ENCODE peak calls at places on chromosome 22, in seven cellular contexts. One of them, this sample, is unnamed.

GRCh38 chr22:23532756-23533155 is 47.3 kb downstream of the IGLL1 start:
- DNase-seq in hepatocyte: no peak
- DNase-seq in B cell: no peak
- DNase-seq in right lobe of liver: peak; percentile 31
- DNase-seq in fibroblast of mammary gland: no peak
- DNase-seq in CD4-positive, alpha-beta T cell: no peak
- DNase-seq in upper lobe of right lung: peak; percentile 29
- DNase-seq in this sample: no peak

GRCh38 chr22:41237036-41237706 is 3.6 kb downstream of the CHADL start:
- DNase-seq in hepatocyte: no peak
- DNase-seq in B cell: no peak
- DNase-seq in fibroblast of mammary gland: no peak
- DNase-seq in upper lobe of right lung: no peak
- DNase-seq in right lobe of liver: no peak
- DNase-seq in CD4-positive, alpha-beta T cell: no peak
- DNase-seq in this sample: no peak

GRCh38 chr22:30969532-30970355 is 679 bp downstream of the TUG1 start:
- DNase-seq in right lobe of liver: peak; percentile 61
- DNase-seq in upper lobe of right lung: no peak
- DNase-seq in hepatocyte: peak; percentile 65
- DNase-seq in fibroblast of mammary gland: peak; percentile 44
- DNase-seq in B cell: no peak
- DNase-seq in CD4-positive, alpha-beta T cell: peak; percentile 30
- DNase-seq in this sample: peak; percentile 45

GRCh38 chr22:22508274-22509176 is at the start of gene ZNF280B:
- DNase-seq in CD4-positive, alpha-beta T cell: peak; percentile 79
- DNase-seq in fibroblast of mammary gland: peak; percentile 79
- DNase-seq in hepatocyte: peak; percentile 94
- DNase-seq in B cell: peak; percentile 93
- DNase-seq in upper lobe of right lung: peak; percentile 85
- DNase-seq in right lobe of liver: peak; percentile 64
- DNase-seq in this sample: peak; percentile 84

GRCh38 chr22:44045171-44045570 is 21.1 kb downstream of the PARVB start:
- DNase-seq in fibroblast of mammary gland: peak; percentile 40
- DNase-seq in CD4-positive, alpha-beta T cell: no peak
- DNase-seq in right lobe of liver: no peak
- DNase-seq in hepatocyte: no peak
- DNase-seq in upper lobe of right lung: no peak
- DNase-seq in B cell: no peak
- DNase-seq in this sample: no peak

GRCh38 chr22:44378380-44378779 is 65.6 kb upstream of the SHISAL1 start:
- DNase-seq in B cell: no peak
- DNase-seq in right lobe of liver: no peak
- DNase-seq in CD4-positive, alpha-beta T cell: no peak
- DNase-seq in fibroblast of mammary gland: no peak
- DNase-seq in upper lobe of right lung: no peak
- DNase-seq in hepatocyte: no peak
- DNase-seq in this sample: no peak

GRCh38 chr22:24088796-24089195 is 77.7 kb downstream of the CABIN1 start:
- DNase-seq in upper lobe of right lung: peak; percentile 4
- DNase-seq in CD4-positive, alpha-beta T cell: no peak
- DNase-seq in hepatocyte: no peak
- DNase-seq in B cell: no peak
- DNase-seq in right lobe of liver: no peak
- DNase-seq in fibroblast of mammary gland: no peak
- DNase-seq in this sample: no peak

GRCh38 chr22:49930596-49931412 is 12.4 kb downstream of the CRELD2 start:
- DNase-seq in right lobe of liver: peak; percentile 74
- DNase-seq in hepatocyte: peak; percentile 81
- DNase-seq in B cell: peak; percentile 84
- DNase-seq in fibroblast of mammary gland: peak; percentile 58
- DNase-seq in upper lobe of right lung: peak; percentile 79
- DNase-seq in CD4-positive, alpha-beta T cell: peak; percentile 51
- DNase-seq in this sample: peak; percentile 91

GRCh38 chr22:41009222-41009948 is 58.2 kb downstream of the RBX1 start:
- DNase-seq in right lobe of liver: no peak
- DNase-seq in CD4-positive, alpha-beta T cell: no peak
- DNase-seq in fibroblast of mammary gland: peak; percentile 97
- DNase-seq in hepatocyte: no peak
- DNase-seq in upper lobe of right lung: peak; percentile 68
- DNase-seq in B cell: no peak
- DNase-seq in this sample: no peak

GRCh38 chr22:26669060-26669481 is 11.7 kb downstream of the MIAT start:
- DNase-seq in B cell: no peak
- DNase-seq in CD4-positive, alpha-beta T cell: no peak
- DNase-seq in fibroblast of mammary gland: peak; percentile 40
- DNase-seq in hepatocyte: peak; percentile 46
- DNase-seq in upper lobe of right lung: no peak
- DNase-seq in right lobe of liver: no peak
- DNase-seq in this sample: peak; percentile 67

GRCh38 chr22:19565921-19566598 is 41.9 kb upstream of the CLDN5 start:
- DNase-seq in B cell: no peak
- DNase-seq in upper lobe of right lung: no peak
- DNase-seq in fibroblast of mammary gland: no peak
- DNase-seq in hepatocyte: no peak
- DNase-seq in CD4-positive, alpha-beta T cell: no peak
- DNase-seq in right lobe of liver: no peak
- DNase-seq in this sample: no peak

GRCh38 chr22:30324008-30324730 is 2.6 kb downstream of the TBC1D10A start:
- DNase-seq in fibroblast of mammary gland: peak; percentile 37
- DNase-seq in right lobe of liver: peak; percentile 47
- DNase-seq in CD4-positive, alpha-beta T cell: peak; percentile 37
- DNase-seq in hepatocyte: no peak
- DNase-seq in B cell: no peak
- DNase-seq in upper lobe of right lung: no peak
- DNase-seq in this sample: no peak

GRCh38 chr22:39306456-39307361 is 12.7 kb downstream of the RPL3 start:
- DNase-seq in B cell: peak; percentile 52
- DNase-seq in right lobe of liver: no peak
- DNase-seq in upper lobe of right lung: no peak
- DNase-seq in CD4-positive, alpha-beta T cell: peak; percentile 46
- DNase-seq in fibroblast of mammary gland: no peak
- DNase-seq in hepatocyte: no peak
- DNase-seq in this sample: peak; percentile 62

GRCh38 chr22:39309881-39310714 is 9.3 kb downstream of the RPL3 start:
- DNase-seq in upper lobe of right lung: no peak
- DNase-seq in hepatocyte: no peak
- DNase-seq in right lobe of liver: no peak
- DNase-seq in B cell: no peak
- DNase-seq in CD4-positive, alpha-beta T cell: no peak
- DNase-seq in fibroblast of mammary gland: peak; percentile 71
- DNase-seq in this sample: no peak

GRCh38 chr22:39309364-39309861 is 10.0 kb downstream of the RPL3 start:
- DNase-seq in B cell: no peak
- DNase-seq in fibroblast of mammary gland: no peak
- DNase-seq in right lobe of liver: no peak
- DNase-seq in CD4-positive, alpha-beta T cell: no peak
- DNase-seq in hepatocyte: no peak
- DNase-seq in upper lobe of right lung: no peak
- DNase-seq in this sample: peak; percentile 57

GRCh38 chr22:39311592-39312400 is 7.6 kb downstream of the RPL3 start:
- DNase-seq in CD4-positive, alpha-beta T cell: no peak
- DNase-seq in fibroblast of mammary gland: no peak
- DNase-seq in right lobe of liver: no peak
- DNase-seq in upper lobe of right lung: no peak
- DNase-seq in hepatocyte: no peak
- DNase-seq in B cell: no peak
- DNase-seq in this sample: no peak

DNA sequence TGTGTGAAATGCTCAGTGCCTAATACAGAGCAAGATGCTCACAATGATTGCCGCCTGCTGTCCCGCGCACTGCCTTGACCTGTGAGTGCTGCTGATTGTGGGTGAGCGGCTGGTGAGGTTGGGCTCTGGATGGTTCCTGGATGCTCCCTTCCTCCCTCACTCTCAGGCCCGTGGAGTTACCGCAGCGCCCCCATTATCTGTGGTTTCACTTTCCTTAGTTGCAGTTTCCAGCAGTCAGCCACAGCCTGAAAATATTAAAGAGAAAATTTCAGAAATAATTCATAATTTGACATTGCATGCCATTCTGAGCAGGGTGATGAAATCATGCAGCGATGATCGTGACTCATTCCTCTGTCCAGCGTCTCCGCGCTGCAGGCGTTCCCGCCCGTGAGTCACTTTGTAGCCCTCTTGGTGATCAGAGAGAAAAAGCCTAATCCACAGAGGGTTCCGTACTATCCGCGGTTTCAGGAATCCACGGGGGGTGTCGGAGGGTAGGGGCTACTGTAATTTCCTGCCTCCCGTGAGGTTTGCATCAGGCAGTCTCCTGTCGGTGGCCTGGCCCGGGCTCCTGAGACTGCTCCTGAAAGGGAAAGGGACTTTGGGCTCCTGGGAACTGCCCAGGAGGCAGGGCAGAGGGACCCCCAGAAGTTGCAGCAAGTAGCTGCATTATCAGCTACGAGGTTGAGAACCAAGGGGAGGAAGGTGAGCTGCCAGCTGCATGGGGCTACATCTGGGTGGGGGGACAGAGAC is 10.6 kb downstream of the RPL3 start:
- DNase-seq in upper lobe of right lung: no peak
- DNase-seq in hepatocyte: peak; percentile 83
- DNase-seq in right lobe of liver: no peak
- DNase-seq in fibroblast of mammary gland: peak; percentile 90
- DNase-seq in B cell: no peak
- DNase-seq in CD4-positive, alpha-beta T cell: no peak
- DNase-seq in this sample: peak; percentile 79
- TF ChIP-seq CTCF in upper lobe of right lung: peak; percentile 7
- TF ChIP-seq CTCF in hepatocyte: no peak
- TF ChIP-seq CTCF in right lobe of liver: no peak
- TF ChIP-seq CTCF in fibroblast of mammary gland: peak; percentile 1
- TF ChIP-seq CTCF in B cell: no peak
- TF ChIP-seq CTCF in CD4-positive, alpha-beta T cell: no peak
- TF ChIP-seq CTCF in this sample: no peak

DNA sequence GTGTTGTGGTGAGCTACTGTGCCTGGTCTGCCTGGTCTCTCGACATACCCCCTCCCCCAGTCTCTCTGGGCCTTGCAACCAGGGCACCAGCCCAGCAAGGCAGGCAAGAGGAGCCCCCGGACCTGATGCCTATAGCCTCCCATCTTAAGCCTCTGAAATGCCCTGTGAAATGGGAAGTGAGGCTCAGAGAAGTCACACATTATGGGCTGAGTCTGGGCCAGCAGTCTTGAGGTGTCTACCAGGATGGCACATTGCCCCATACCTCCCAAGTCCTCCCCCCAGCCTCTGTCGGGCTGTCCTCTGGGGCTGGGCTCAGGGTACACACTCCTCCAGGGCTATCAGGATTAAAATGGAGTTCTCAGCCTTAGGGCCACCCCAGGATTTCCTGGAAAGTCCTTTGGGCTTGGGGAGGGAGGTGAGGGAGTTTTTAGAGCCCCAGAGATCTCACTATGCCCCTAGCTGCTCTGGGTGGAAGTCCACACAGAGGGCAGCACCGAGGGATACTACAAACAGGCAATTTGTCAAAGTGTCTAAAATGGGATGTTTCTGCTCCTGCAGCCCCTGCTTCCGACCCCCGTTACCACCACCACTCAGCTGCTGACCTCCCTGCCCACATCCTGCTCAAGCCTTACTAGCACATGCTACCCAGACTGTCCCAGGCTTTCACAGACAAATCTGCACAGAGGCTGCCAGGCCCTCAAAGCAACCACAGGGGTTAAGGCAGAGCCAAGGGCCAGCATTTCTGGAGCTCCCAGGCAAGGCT is 3.1 kb upstream of the SH3BP1 start:
- DNase-seq in right lobe of liver: no peak
- DNase-seq in B cell: no peak
- DNase-seq in CD4-positive, alpha-beta T cell: no peak
- DNase-seq in hepatocyte: no peak
- DNase-seq in fibroblast of mammary gland: peak; percentile 92
- DNase-seq in upper lobe of right lung: no peak
- DNase-seq in this sample: no peak
- TF ChIP-seq CTCF in right lobe of liver: no peak
- TF ChIP-seq CTCF in B cell: no peak
- TF ChIP-seq CTCF in CD4-positive, alpha-beta T cell: no peak
- TF ChIP-seq CTCF in hepatocyte: no peak
- TF ChIP-seq CTCF in fibroblast of mammary gland: peak; percentile 53
- TF ChIP-seq CTCF in upper lobe of right lung: no peak
- TF ChIP-seq CTCF in this sample: no peak

GRCh38 chr22:17368144-17368726 is 1.0 kb upstream of the CECR2 start:
- DNase-seq in fibroblast of mammary gland: no peak
- DNase-seq in right lobe of liver: no peak
- DNase-seq in hepatocyte: no peak
- DNase-seq in B cell: peak; percentile 22
- DNase-seq in upper lobe of right lung: no peak
- DNase-seq in CD4-positive, alpha-beta T cell: no peak
- DNase-seq in this sample: no peak

GRCh38 chr22:17366329-17366728 is 2.9 kb upstream of the CECR2 start:
- DNase-seq in fibroblast of mammary gland: no peak
- DNase-seq in upper lobe of right lung: no peak
- DNase-seq in hepatocyte: no peak
- DNase-seq in CD4-positive, alpha-beta T cell: no peak
- DNase-seq in B cell: no peak
- DNase-seq in right lobe of liver: no peak
- DNase-seq in this sample: no peak

GRCh38 chr22:17369553-17370035 is 334 bp downstream of the CECR2 start:
- DNase-seq in fibroblast of mammary gland: no peak
- DNase-seq in right lobe of liver: peak; percentile 77
- DNase-seq in hepatocyte: peak; percentile 75
- DNase-seq in CD4-positive, alpha-beta T cell: no peak
- DNase-seq in B cell: peak; percentile 64
- DNase-seq in upper lobe of right lung: peak; percentile 82
- DNase-seq in this sample: no peak

GRCh38 chr22:17368727-17369552 is at the start of gene CECR2:
- DNase-seq in hepatocyte: peak; percentile 78
- DNase-seq in upper lobe of right lung: peak; percentile 86
- DNase-seq in right lobe of liver: peak; percentile 82
- DNase-seq in fibroblast of mammary gland: no peak
- DNase-seq in B cell: peak; percentile 50
- DNase-seq in CD4-positive, alpha-beta T cell: no peak
- DNase-seq in this sample: no peak

DNA sequence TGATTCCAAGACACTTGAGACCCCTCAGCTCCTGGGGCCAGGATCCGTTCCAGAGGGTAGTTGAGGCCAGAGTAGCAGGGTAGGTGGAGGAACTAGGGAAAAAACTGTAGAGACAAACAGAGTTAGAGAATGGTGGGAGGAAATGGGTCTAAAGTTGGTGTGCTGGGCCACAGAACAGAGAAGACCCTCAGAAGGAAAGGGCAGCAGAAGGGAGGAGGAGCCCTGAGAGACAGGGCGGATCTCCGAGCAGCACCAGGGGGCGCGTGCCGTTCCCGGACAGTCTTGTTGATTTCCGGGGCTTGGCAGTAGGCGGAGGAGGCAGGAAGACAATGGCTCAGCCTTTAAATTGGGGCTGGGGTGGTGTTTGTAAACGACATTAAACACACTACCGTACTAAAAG is 2.4 kb upstream of the CECR2 start:
- DNase-seq in B cell: peak; percentile 43
- DNase-seq in right lobe of liver: no peak
- DNase-seq in CD4-positive, alpha-beta T cell: peak; percentile 21
- DNase-seq in fibroblast of mammary gland: no peak
- DNase-seq in hepatocyte: peak; percentile 72
- DNase-seq in upper lobe of right lung: no peak
- DNase-seq in this sample: peak; percentile 31
- TF ChIP-seq CTCF in B cell: peak; percentile 44
- TF ChIP-seq CTCF in right lobe of liver: peak; percentile 19
- TF ChIP-seq CTCF in CD4-positive, alpha-beta T cell: no peak
- TF ChIP-seq CTCF in fibroblast of mammary gland: peak; percentile 12
- TF ChIP-seq CTCF in hepatocyte: peak; percentile 45
- TF ChIP-seq CTCF in upper lobe of right lung: peak; percentile 24
- TF ChIP-seq CTCF in this sample: peak; percentile 28

GRCh38 chr22:34946339-34946985 is 119.5 kb upstream of the ISX start:
- DNase-seq in hepatocyte: no peak
- DNase-seq in upper lobe of right lung: no peak
- DNase-seq in CD4-positive, alpha-beta T cell: no peak
- DNase-seq in B cell: no peak
- DNase-seq in right lobe of liver: no peak
- DNase-seq in fibroblast of mammary gland: no peak
- DNase-seq in this sample: no peak

GRCh38 chr22:34943830-34944229 is 122.1 kb upstream of the ISX start:
- DNase-seq in hepatocyte: no peak
- DNase-seq in fibroblast of mammary gland: no peak
- DNase-seq in B cell: no peak
- DNase-seq in right lobe of liver: no peak
- DNase-seq in CD4-positive, alpha-beta T cell: no peak
- DNase-seq in upper lobe of right lung: no peak
- DNase-seq in this sample: no peak
- TF ChIP-seq CTCF in hepatocyte: peak; percentile 14
- TF ChIP-seq CTCF in fibroblast of mammary gland: no peak
- TF ChIP-seq CTCF in B cell: no peak
- TF ChIP-seq CTCF in right lobe of liver: no peak
- TF ChIP-seq CTCF in CD4-positive, alpha-beta T cell: no peak
- TF ChIP-seq CTCF in upper lobe of right lung: no peak
- TF ChIP-seq CTCF in this sample: no peak